ENCODE peak calls at places on chromosomes 13 and 19, in seven cellular contexts. O is mammary epithelial cell, F is Peyer's patch, A is upper lobe of left lung, R is brain microvascular endothelial cell, S is colonic mucosa, K is heart right ventricle. W is an unnamed sample.

GRCh38 chr19:2917275-2918184 is 16.8 kb downstream of the ZNF57 start:
- DNase-seq in A (no peak), F (no peak), K (no peak), S (no peak), O (no peak), R (no peak), W (no peak)

GRCh38 chr13:51286135-51287002 is 53.1 kb upstream of the SERPINE3 start:
- DNase-seq in F (peak; percentile 80), K (peak; percentile 83), S (peak; percentile 79), R (peak; percentile 60), O (peak; percentile 43), A (peak; percentile 63), W (peak; percentile 30)

GRCh38 chr13:110319774-110320509 is 12.9 kb downstream of the COL4A2 start:
- DNase-seq in R (peak; percentile 67), O (peak; percentile 78), K (no peak), S (no peak), A (no peak), F (no peak), W (no peak)

GRCh38 chr13:94196426-94196825 is 283.1 kb downstream of the DCT start:
- DNase-seq in R (no peak), A (no peak), S (no peak), O (no peak), F (no peak), K (no peak), W (no peak)

GRCh38 chr13:34959489-34959888 is 17.4 kb downstream of the NBEA start:
- DNase-seq in O (no peak), F (no peak), K (no peak), R (no peak), A (no peak), S (no peak), W (no peak)

GRCh38 chr19:14078406-14078805 is 5.8 kb downstream of the MISP3 start:
- DNase-seq in O (no peak), K (no peak), F (no peak), S (no peak), A (no peak), R (no peak), W (no peak)

GRCh38 chr13:41900918-41901317 is 60.0 kb downstream of the VWA8 start:
- DNase-seq in R (no peak), O (peak; percentile 30), A (no peak), F (no peak), S (no peak), K (no peak), W (no peak)

GRCh38 chr19:38266070-38266469 is 1.7 kb downstream of the SPINT2 start:
- DNase-seq in F (peak; percentile 60), R (no peak), O (peak; percentile 52), S (peak; percentile 39), K (no peak), A (peak; percentile 63), W (no peak)

GRCh38 chr13:102097708-102098107 is 304.1 kb downstream of the FGF14 start:
- DNase-seq in R (no peak), O (no peak), A (no peak), S (no peak), K (no peak), F (no peak), W (no peak)

GRCh38 chr13:101951114-101951513 is 450.7 kb downstream of the FGF14 start:
- DNase-seq in A (no peak), O (no peak), F (no peak), K (no peak), S (no peak), R (no peak), W (no peak)

GRCh38 chr13:23687614-23688013 is 117.4 kb downstream of the TNFRSF19 start:
- DNase-seq in A (no peak), O (no peak), K (no peak), F (no peak), R (no peak), S (no peak), W (no peak)

GRCh38 chr13:29210676-29211075 is 384.8 kb downstream of the SLC7A1 start:
- DNase-seq in S (no peak), F (no peak), A (no peak), O (no peak), K (no peak), R (no peak), W (no peak)

GRCh38 chr13:60765700-60766411 is 368.8 kb downstream of the TDRD3 start:
- DNase-seq in F (no peak), O (no peak), R (peak; percentile 38), K (no peak), A (peak; percentile 23), S (no peak), W (no peak)

GRCh38 chr13:29435125-29435911 is 160.2 kb downstream of the SLC7A1 start:
- DNase-seq in S (no peak), A (no peak), R (peak; percentile 66), F (no peak), O (peak; percentile 47), K (peak; percentile 26), W (peak; percentile 66)

GRCh38 chr13:79483302-79483701 is 2.3 kb downstream of the NDFIP2 start:
- DNase-seq in O (peak; percentile 55), R (peak; percentile 16), F (no peak), K (no peak), S (no peak), A (no peak), W (peak; percentile 37)

GRCh38 chr19:10419646-10420443 is 493 bp upstream of the PDE4A start:
- DNase-seq in O (peak; percentile 51), K (no peak), F (no peak), S (no peak), A (no peak), R (peak; percentile 91), W (peak; percentile 88)

GRCh38 chr19:18869231-18869575 is 26.8 kb downstream of the CERS1 start:
- DNase-seq in O (no peak), R (no peak), K (no peak), S (no peak), A (no peak), F (no peak), W (no peak)

DNA sequence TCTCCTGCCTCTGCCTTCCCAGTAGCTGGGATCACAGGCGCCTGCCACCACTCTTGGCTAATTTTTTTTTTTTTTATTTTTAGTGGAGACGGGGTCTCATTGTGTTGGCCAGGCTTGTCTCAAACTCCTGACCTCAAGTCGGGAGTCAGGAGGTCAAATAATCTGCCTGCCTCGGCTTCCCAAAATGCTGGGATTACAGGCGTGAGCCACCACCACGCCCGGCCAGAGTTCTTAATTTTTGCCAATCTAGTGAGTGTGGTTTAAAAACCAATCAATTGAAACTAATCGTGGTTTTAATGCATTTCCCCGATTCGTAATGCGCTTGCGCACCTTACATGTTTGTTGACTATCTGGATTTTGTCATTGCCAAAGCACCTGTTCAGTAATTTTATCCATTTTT is 37.0 kb downstream of the SKA3 start:
- DNase-seq in O (no peak), F (no peak), K (no peak), A (no peak), S (peak; percentile 23), R (no peak), W (no peak)
- H3K4me3 ChIP-seq in O (peak overlapping the region; percentile 57), F (peak overlapping the region; percentile 60), K (peak overlapping the region; percentile 74), A (peak overlapping the region; percentile 74), S (peak overlapping the region; percentile 93), R (peak overlapping the region; percentile 97), W (peak overlapping the region; percentile 91)

GRCh38 chr19:55165952-55166529 is 372 bp downstream of the DNAAF3 start:
- DNase-seq in F (peak; percentile 77), O (peak; percentile 75), K (peak; percentile 54), R (peak; percentile 73), S (peak; percentile 56), A (peak; percentile 66), W (no peak)
- TF ChIP-seq CTCF in F (peak; percentile 5), O (peak; percentile 38), K (peak; percentile 24), R (peak; percentile 80), S (peak; percentile 27), A (no peak), W (peak; percentile 74)

DNA sequence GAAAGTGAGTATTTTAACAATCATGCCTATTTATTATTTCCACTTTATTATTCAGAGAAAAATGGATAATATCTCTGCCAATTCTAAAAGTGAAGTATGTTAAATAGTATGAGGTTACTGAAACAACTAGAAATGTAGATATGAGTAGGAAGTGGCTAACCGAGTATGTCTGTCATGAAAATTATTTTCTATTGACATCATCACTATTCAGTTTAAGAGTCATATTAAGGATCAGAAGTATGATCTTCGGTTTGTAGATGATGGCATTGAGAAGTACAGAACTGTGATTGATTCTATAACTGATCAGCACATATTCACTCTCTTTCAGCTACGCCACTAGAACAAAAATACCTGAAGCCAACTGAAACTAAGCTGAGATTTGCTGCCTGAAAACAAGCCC is 146.4 kb upstream of the SLITRK5 start:
- DNase-seq in S (no peak), A (no peak), O (no peak), R (no peak), K (no peak), F (no peak), W (no peak)
- H3K4me3 ChIP-seq in S (no peak overlapping the region), A (no peak overlapping the region), O (no peak overlapping the region), R (no peak overlapping the region), K (no peak overlapping the region), F (no peak overlapping the region), W (no peak overlapping the region)

DNA sequence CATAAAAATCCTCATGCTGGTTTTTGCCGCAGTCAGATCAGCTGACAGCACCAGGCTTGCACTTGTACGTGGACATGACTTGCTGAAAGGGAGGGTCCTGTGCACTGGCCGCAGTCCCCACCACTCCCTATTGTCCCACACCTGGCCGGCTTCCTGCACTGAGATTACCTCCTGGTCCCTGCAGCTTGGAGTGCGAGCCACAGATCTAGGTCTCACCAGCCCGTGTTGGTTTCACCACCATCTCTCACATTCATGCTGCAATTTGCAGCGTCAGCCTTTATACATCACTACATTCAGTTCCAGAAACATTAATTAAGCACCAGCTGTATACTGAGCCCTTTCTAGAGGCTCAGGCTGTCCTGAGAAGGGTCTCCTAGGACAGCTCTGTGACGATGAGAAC is 15.0 kb upstream of the CD22 start:
- DNase-seq in A (no peak), S (no peak), O (no peak), F (no peak), R (no peak), K (no peak), W (no peak)
- TF ChIP-seq CTCF in A (no peak), S (no peak), O (no peak), F (no peak), R (no peak), K (no peak), W (no peak)

W was measured in HFF-Myc.